ENCODE peak calls at places on chromosomes 6 and 20, in four cellular contexts. O is GM10248, I is lung, F is fibroblast of pulmonary artery. X is an unnamed sample.

GRCh38 chr6:78611886-78612480 is 255.4 kb upstream of the IRAK1BP1 start:
- DNase-seq in I (no peak), O (no peak), F (peak), X (no peak)

GRCh38 chr6:29739136-29739881 is 16.1 kb downstream of the HLA-F start:
- DNase-seq in F (no peak), O (no peak), I (no peak), X (no peak)

GRCh38 chr6:16239090-16239797 is 857 bp downstream of the GMPR start:
- DNase-seq in I (no peak), O (no peak), F (peak), X (no peak)

GRCh38 chr6:161422710-161423109 is 148.8 kb upstream of the AGPAT4 start:
- DNase-seq in F (peak), O (no peak), I (no peak), X (no peak)

GRCh38 chr20:51095755-51096509 is 73.0 kb upstream of the KCNG1 start:
- DNase-seq in I (no peak), F (peak), O (no peak), X (no peak)

GRCh38 chr20:32702706-32703425 is 29.1 kb upstream of the C20orf203 start:
- DNase-seq in I (no peak), O (no peak), F (no peak), X (no peak)

GRCh38 chr6:36120979-36121706 is 9.2 kb upstream of the MAPK13 start:
- DNase-seq in O (no peak), I (peak), F (peak), X (no peak)

GRCh38 chr20:25195014-25195961 is at the start of gene ENTPD6:
- DNase-seq in F (peak), O (peak), I (peak), X (peak)

GRCh38 chr6:11806561-11807317 is 28.1 kb upstream of the ADTRP start:
- DNase-seq in O (no peak), I (no peak), F (no peak), X (no peak)

GRCh38 chr20:50133474-50134217 is 19.9 kb downstream of the PEDS1 start:
- DNase-seq in F (no peak), I (no peak), O (no peak), X (no peak)

GRCh38 chr6:148608211-148608951 is 138.4 kb upstream of the UST start:
- DNase-seq in I (no peak), F (peak), O (no peak), X (no peak)

GRCh38 chr6:131894735-131895424 is 56.3 kb downstream of the CCN2 start:
- DNase-seq in O (no peak), F (no peak), I (no peak), X (no peak)

GRCh38 chr6:138973481-138974140 is 14.4 kb downstream of the REPS1 start:
- DNase-seq in I (no peak), F (peak), O (no peak), X (no peak)

GRCh38 chr20:18717062-18717461 is 96.5 kb upstream of the SCP2D1 start:
- DNase-seq in O (no peak), I (no peak), F (no peak), X (no peak)

GRCh38 chr6:135905604-135906300 is 54.3 kb downstream of the PDE7B start:
- DNase-seq in F (no peak), I (no peak), O (no peak), X (no peak)

GRCh38 chr20:32358632-32358882 is 426 bp downstream of the ASXL1 start:
- DNase-seq in O (no peak), F (no peak), I (no peak), X (no peak)

GRCh38 chr6:14399635-14400034 is 282.1 kb downstream of the CD83 start:
- DNase-seq in F (no peak), O (no peak), I (no peak), X (no peak)

GRCh38 chr20:49850463-49851233 is 38.0 kb downstream of the SLC9A8 start:
- DNase-seq in I (no peak), O (no peak), F (no peak), X (no peak)

GRCh38 chr20:43516251-43516824 is 8.8 kb downstream of the L3MBTL1 start:
- DNase-seq in O (no peak), F (no peak), I (no peak), X (no peak)

GRCh38 chr6:47061631-47062300 is 19.6 kb upstream of the ADGRF1 start:
- DNase-seq in F (peak), O (no peak), I (peak), X (no peak)

GRCh38 chr6:56499121-56499520 is 143.6 kb downstream of the DST start:
- DNase-seq in O (no peak), F (no peak), I (no peak), X (no peak)

GRCh38 chr20:63544958-63545516 is 2.5 kb downstream of the SRMS start:
- DNase-seq in F (no peak), O (no peak), I (no peak), X (no peak)

GRCh38 chr20:63543733-63544132 is 3.8 kb downstream of the SRMS start:
- DNase-seq in I (no peak), F (no peak), O (no peak), X (no peak)

GRCh38 chr20:63543131-63543530 is 4.4 kb downstream of the SRMS start:
- DNase-seq in O (no peak), I (no peak), F (no peak), X (no peak)

GRCh38 chr20:63545814-63546213 is 1.7 kb downstream of the SRMS start:
- DNase-seq in F (no peak), O (no peak), I (no peak), X (no peak)

GRCh38 chr20:63544241-63544957 is 3.1 kb downstream of the SRMS start:
- DNase-seq in F (no peak), O (no peak), I (no peak), X (no peak)
- TF ChIP-seq CTCF in F (no peak), O (no peak), I (no peak), X (no peak)

GRCh38 chr6:142945446-142946180 is 637 bp upstream of the HIVEP2 start:
- DNase-seq in F (no peak), I (peak), O (peak), X (peak)
- TF ChIP-seq CTCF in F (no peak), I (no peak), O (no peak), X (no peak)

GRCh38 chr6:37501632-37502466 is 2.2 kb upstream of the CCDC167 start:
- DNase-seq in I (no peak), O (no peak), F (no peak), X (no peak)

GRCh38 chr6:37502703-37503485 is 3.2 kb upstream of the CCDC167 start:
- DNase-seq in I (no peak), O (no peak), F (no peak), X (no peak)

GRCh38 chr6:37500294-37500608 is 558 bp upstream of the CCDC167 start:
- DNase-seq in O (no peak), I (no peak), F (no peak), X (no peak)

GRCh38 chr6:37496951-37497885 is 2.5 kb downstream of the CCDC167 start:
- DNase-seq in F (no peak), O (no peak), I (no peak), X (no peak)

DNA sequence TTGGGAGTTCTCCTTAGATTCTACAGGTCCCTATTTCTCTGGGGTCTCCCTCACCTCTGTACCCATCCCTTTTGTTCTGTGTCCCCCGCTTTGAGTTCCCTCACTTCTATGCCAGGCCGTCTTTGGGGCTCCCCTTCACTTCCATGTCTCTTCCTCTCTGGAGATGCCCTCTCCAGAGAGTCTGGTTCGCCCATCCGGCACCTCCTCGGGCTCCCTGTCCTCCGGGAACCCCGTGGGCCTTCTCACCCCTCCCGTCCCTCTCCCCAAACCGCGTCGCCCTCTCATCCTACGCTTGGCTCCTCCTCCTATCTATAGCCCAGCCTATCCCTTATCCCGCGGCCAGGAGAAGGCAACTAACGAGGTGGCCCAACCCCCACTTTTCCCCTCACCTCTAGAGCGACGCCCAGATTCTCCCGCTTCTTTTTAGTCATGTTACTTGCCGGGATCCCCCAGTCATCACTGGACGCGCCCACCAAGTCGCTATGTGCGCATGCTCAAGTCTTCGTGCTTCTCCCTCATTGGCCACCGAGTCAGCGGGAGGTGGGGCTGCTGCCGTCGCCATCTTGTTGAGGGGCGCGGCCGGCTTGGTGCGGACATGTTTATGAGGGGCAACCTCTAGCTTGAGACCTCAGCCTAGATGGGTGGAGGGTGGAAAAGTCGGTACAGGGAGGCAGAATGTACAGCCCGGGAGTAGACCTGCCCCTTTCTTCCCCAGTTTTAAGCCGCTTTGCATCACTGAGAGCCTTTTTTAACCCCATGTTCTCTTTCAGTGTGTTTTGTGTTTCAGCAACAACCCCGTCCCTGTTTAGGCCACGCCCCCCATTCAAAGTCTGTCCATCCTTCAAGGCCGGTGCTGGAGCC is at the start of gene CCDC167:
- DNase-seq in F (peak), O (peak), I (peak), X (peak)
- TF ChIP-seq CTCF in F (no peak), O (no peak), I (no peak), X (no peak)

DNA sequence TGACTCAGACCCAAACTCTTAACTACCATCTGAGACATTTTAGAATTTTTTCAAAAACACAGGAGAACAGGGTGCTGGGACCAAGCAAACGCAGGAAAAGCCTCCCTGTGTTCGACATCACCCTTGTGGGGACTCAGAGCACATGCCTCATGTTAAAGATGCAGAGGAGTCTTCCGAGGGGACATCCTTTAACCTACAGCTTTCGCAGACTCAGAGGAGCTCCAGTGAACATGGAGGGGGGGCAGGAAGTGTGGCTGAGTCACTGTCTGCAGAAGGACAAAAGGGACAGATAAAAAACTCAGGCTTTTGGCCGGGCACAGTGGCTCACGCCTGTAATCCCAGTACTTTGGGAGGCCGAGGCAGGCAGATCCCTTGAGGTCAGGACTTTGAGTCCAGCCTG is 15.1 kb downstream of the BMP7 start:
- DNase-seq in I (no peak), F (peak), O (no peak), X (no peak)
- TF ChIP-seq CTCF in I (no peak), F (no peak), O (no peak), X (no peak)

GRCh38 chr20:5119435-5120188 is at the start of gene PCNA:
- DNase-seq in I (peak), F (peak), O (peak), X (peak)
- TF ChIP-seq CTCF in I (no peak), F (no peak), O (no peak), X (no peak)